ENCODE peak calls at places on chromosomes 4 and X, in seven cellular contexts. P is IMR-90, S is MM.1S, I is pancreas, D is hepatocyte, N is tibial artery, A is psoas muscle. F is an unnamed sample. For H3K4me1, the result is how much of the 10 kb centered on the place peaks cover.

GRCh38 chrX:148874621-148875020 is 374.2 kb downstream of the AFF2 start:
- DNase-seq in P (peak), S (no peak), I (no peak), D (no peak), N (no peak), A (no peak), F (no peak)

GRCh38 chr4:186297013-186297645 is 31.1 kb downstream of the F11 start:
- DNase-seq in P (peak), S (peak), I (no peak), D (peak), N (no peak), A (no peak), F (no peak)

GRCh38 chr4:121785479-121785878 is 15.6 kb upstream of the EXOSC9 start:
- DNase-seq in P (no peak), S (no peak), I (no peak), D (no peak), N (no peak), A (no peak), F (no peak)

GRCh38 chr4:921830-922331 is 10.2 kb downstream of the GAK start:
- DNase-seq in P (no peak), S (no peak), I (peak), D (no peak), N (peak), A (no peak), F (no peak)

GRCh38 chr4:3233391-3234071 is 15.4 kb upstream of the MSANTD1 start:
- DNase-seq in P (peak), S (no peak), I (no peak), D (no peak), N (no peak), A (no peak), F (no peak)

GRCh38 chr4:42655921-42656735 is 777 bp downstream of the ATP8A1 start:
- DNase-seq in P (no peak), S (peak), I (peak), D (peak), N (peak), A (peak), F (peak)

GRCh38 chr4:143353797-143354196 is 17.1 kb downstream of the GAB1 start:
- DNase-seq in P (no peak), S (no peak), I (no peak), D (no peak), N (no peak), A (no peak), F (no peak)

GRCh38 chrX:24298191-24298590 is 15.7 kb downstream of the SUPT20HL2 start:
- DNase-seq in P (peak), S (no peak), I (no peak), D (peak), N (no peak), A (no peak), F (no peak)

GRCh38 chrX:116198810-116199209 is 28.3 kb downstream of the AGTR2 start:
- DNase-seq in P (no peak), S (no peak), I (no peak), D (no peak), N (no peak), A (no peak), F (no peak)

GRCh38 chrX:50805316-50805715 is 8.7 kb downstream of the SHROOM4 start:
- DNase-seq in P (no peak), S (no peak), I (no peak), D (no peak), N (no peak), A (no peak), F (no peak)

GRCh38 chr4:161577604-161578301 is 586.0 kb downstream of the FSTL5 start:
- DNase-seq in P (peak), S (no peak), I (no peak), D (peak), N (no peak), A (no peak), F (no peak)

GRCh38 chr4:55347610-55348228 is 1.7 kb downstream of the SRD5A3 start:
- DNase-seq in P (no peak), S (no peak), I (no peak), D (no peak), N (no peak), A (no peak), F (no peak)

GRCh38 chr4:156545003-156545785 is 426.4 kb downstream of the PDGFC start:
- DNase-seq in P (peak), S (no peak), I (no peak), D (no peak), N (no peak), A (no peak), F (no peak)

GRCh38 chr4:151035321-151035720 is 20.2 kb upstream of the LRBA start:
- DNase-seq in P (no peak), S (no peak), I (no peak), D (peak), N (no peak), A (no peak), F (no peak)

GRCh38 chr4:20383283-20383682 is 131.6 kb downstream of the SLIT2 start:
- DNase-seq in P (no peak), S (no peak), I (no peak), D (no peak), N (no peak), A (no peak), F (no peak)

GRCh38 chrX:22803353-22803752 is 196.4 kb upstream of the DDX53 start:
- DNase-seq in P (no peak), S (peak), I (no peak), D (no peak), N (no peak), A (no peak), F (no peak)

GRCh38 chr4:125735107-125735506 is 420.4 kb downstream of the FAT4 start:
- DNase-seq in P (peak), S (no peak), I (no peak), D (peak), N (no peak), A (peak), F (no peak)

GRCh38 chrX:106670631-106671030 is 55.9 kb upstream of the RNF128 start:
- DNase-seq in P (peak), S (no peak), I (no peak), D (no peak), N (no peak), A (no peak), F (no peak)

GRCh38 chrX:121260568-121261240 is 213.3 kb downstream of the GLUD2 start:
- DNase-seq in P (no peak), S (no peak), I (no peak), D (peak), N (no peak), A (no peak), F (no peak)

GRCh38 chr4:56930638-56931037 is 22.9 kb downstream of the REST start:
- DNase-seq in P (no peak), S (no peak), I (no peak), D (no peak), N (no peak), A (no peak), F (no peak)

GRCh38 chr4:113212613-113213012 is 163.2 kb downstream of the ANK2 start:
- DNase-seq in P (no peak), S (no peak), I (no peak), D (no peak), N (no peak), A (no peak), F (no peak)

GRCh38 chrX:138711399-138712347 is at the start of gene FGF13:
- DNase-seq in P (no peak), S (peak), I (peak), D (peak), N (peak), A (peak), F (peak)

GRCh38 chrX:77937291-77937690 is 26.8 kb downstream of the ATP7A start:
- DNase-seq in P (peak), S (no peak), I (no peak), D (no peak), N (no peak), A (no peak), F (no peak)

GRCh38 chrX:122076241-122076640 is 1028.8 kb downstream of the GLUD2 start:
- DNase-seq in P (no peak), S (no peak), I (no peak), D (no peak), N (no peak), A (no peak), F (no peak)

GRCh38 chr4:4759883-4760282 is 99.6 kb upstream of the MSX1 start:
- DNase-seq in P (no peak), S (no peak), I (no peak), D (no peak), N (no peak), A (no peak), F (no peak)

GRCh38 chr4:4376074-4376473 is 10.8 kb upstream of the NSG1 start:
- DNase-seq in P (no peak), S (no peak), I (no peak), D (no peak), N (no peak), A (no peak), F (no peak)

GRCh38 chr4:113444386-113444785 is 317.2 kb downstream of the CAMK2D start:
- DNase-seq in P (peak), S (no peak), I (no peak), D (no peak), N (no peak), A (no peak), F (no peak)

GRCh38 chr4:75584067-75584466 is 28.2 kb downstream of the ODAPH start:
- DNase-seq in P (no peak), S (no peak), I (no peak), D (no peak), N (no peak), A (no peak), F (no peak)

GRCh38 chrX:154490021-154490413 is 412 bp downstream of the SLC10A3 start:
- DNase-seq in P (peak), S (peak), I (no peak), D (peak), N (no peak), A (peak), F (no peak)

GRCh38 chr4:89196056-89196674 is 84.8 kb downstream of the TIGD2 start:
- DNase-seq in P (no peak), S (peak), I (no peak), D (no peak), N (no peak), A (no peak), F (no peak)

GRCh38 chrX:29690061-29690460 is 525.3 kb upstream of the MAGEB2 start:
- DNase-seq in P (peak), S (no peak), I (no peak), D (no peak), N (no peak), A (no peak), F (no peak)

GRCh38 chrX:2520539-2520938 is 19.8 kb upstream of the DHRSX start:
- DNase-seq in P (no peak), S (no peak), I (no peak), D (no peak), N (no peak), A (no peak), F (no peak)

GRCh38 chr4:14596904-14597303 is 405.4 kb upstream of the CPEB2 start:
- DNase-seq in P (no peak), S (no peak), I (no peak), D (no peak), N (no peak), A (no peak), F (no peak)

GRCh38 chr4:11647433-11647832 is 218.7 kb upstream of the HS3ST1 start:
- DNase-seq in P (no peak), S (no peak), I (no peak), D (no peak), N (no peak), A (no peak), F (no peak)

GRCh38 chrX:69088171-69088938 is 76.9 kb downstream of the PJA1 start:
- DNase-seq in P (peak), S (no peak), I (no peak), D (no peak), N (no peak), A (no peak), F (no peak)

GRCh38 chr4:158255727-158256324 is 45.5 kb downstream of the TMEM144 start:
- DNase-seq in P (peak), S (peak), I (no peak), D (peak), N (no peak), A (no peak), F (no peak)

GRCh38 chr4:13543648-13544555 is at the start of gene NKX3-2:
- DNase-seq in P (peak), S (no peak), I (no peak), D (peak), N (no peak), A (no peak), F (no peak)

GRCh38 chr4:145012841-145013240 is 85.2 kb downstream of the ANAPC10 start:
- DNase-seq in P (peak), S (no peak), I (no peak), D (no peak), N (no peak), A (no peak), F (no peak)

GRCh38 chr4:78778530-78778929 is 2.4 kb downstream of the BMP2K start:
- DNase-seq in P (no peak), S (no peak), I (no peak), D (no peak), N (no peak), A (no peak), F (no peak)
- H3K4me1 ChIP-seq in P (under half), S (under half), I (under half), D (under half), N (under half), A (half or more), F (half or more)

DNA sequence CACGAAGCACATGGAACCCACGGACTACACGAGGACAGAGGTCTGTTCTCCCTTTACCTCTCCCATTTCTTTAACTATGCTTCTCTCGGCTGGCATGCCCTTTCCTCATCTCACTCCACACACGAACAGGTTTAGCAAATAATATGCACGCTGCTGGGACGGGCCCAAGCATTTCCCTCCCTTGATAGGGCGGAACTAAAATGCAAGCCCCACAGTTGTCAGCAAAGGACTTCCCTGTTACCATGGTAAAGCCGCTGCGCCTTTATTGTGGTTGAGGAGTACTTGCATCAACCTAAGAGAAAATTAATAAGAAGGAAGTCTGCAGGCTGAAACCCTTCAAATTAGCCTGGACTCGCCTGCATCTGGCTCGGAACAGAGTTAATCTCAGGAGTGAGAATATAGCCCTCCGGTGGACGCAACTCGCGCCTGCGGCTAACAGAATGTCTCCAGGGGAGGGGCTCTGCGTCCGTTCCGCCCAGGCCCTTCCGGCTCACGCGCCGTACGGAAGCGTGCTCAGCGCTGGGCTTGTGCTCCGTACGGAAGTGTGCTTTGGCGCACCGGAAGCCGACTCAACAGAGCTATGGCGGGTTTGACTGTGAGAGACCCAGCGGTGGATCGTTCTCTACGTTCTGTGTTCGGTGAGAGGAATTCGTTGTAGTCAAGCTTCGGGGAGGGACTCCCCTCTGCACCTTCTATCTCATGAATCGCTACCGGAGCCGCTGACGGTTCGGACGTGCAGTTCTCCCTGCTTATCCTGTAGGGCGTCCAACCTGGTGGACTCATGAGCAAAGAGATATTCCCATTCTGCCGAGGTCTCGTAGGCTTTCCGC is at the start of gene CSTF2:
- DNase-seq in P (peak), S (peak), I (peak), D (peak), N (peak), A (peak), F (peak)
- TF ChIP-seq CTCF in P (no peak), S (peak), I (no peak), D (peak), N (peak), A (peak), F (peak)

DNA sequence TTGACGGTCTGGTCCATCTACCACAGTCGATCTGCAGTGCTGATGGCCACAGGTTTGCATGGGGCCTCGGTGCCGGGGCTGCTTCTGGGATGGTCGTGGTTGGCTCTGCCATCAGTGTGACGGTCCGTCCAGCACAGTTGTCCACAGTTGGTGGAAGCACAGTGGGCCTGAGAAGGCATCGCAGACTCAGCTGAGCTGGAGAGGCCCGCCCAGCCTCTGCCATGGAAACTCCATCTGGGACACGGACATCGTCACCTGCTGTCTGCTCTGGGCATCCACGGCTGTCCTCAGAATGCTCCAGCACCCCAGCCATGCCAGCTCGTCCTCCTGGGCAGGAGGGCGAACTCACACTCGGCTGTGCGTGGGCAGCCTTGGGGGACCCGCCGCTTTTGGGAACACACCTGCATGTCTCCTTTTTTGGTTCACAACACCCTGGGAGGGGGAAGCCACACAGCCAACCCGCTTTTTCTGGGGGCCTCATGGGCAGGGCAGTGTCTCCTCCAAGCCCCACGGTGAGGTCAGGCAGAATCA is 33.0 kb downstream of the ABLIM2 start:
- DNase-seq in P (no peak), S (no peak), I (no peak), D (no peak), N (no peak), A (peak), F (no peak)
- H3K4me1 ChIP-seq in P (under half), S (under half), I (under half), D (under half), N (under half), A (half or more), F (under half)

GRCh38 chr4:103032575-103032974 is 13.1 kb upstream of the SLC9B1 start:
- DNase-seq in P (peak), S (peak), I (no peak), D (peak), N (no peak), A (no peak), F (no peak)
- TF ChIP-seq CTCF in P (peak), S (peak), I (peak), D (peak), N (no peak), A (peak), F (peak)

GRCh38 chr4:23882976-23883531 is 6.8 kb downstream of the PPARGC1A start:
- DNase-seq in P (no peak), S (no peak), I (no peak), D (no peak), N (no peak), A (no peak), F (no peak)
- H3K4me1 ChIP-seq in P (under half), S (under half), I (under half), D (under half), N (under half), A (half or more), F (half or more)

GRCh38 chr4:48269861-48270515 is 350 bp upstream of the TEC start:
- DNase-seq in P (peak), S (peak), I (peak), D (peak), N (peak), A (peak), F (peak)
- TF ChIP-seq CTCF in P (no peak), S (peak), I (no peak), D (peak), N (peak), A (peak), F (peak)

GRCh38 chrX:118498755-118499154 is 3.1 kb downstream of the DOCK11 start:
- DNase-seq in P (no peak), S (no peak), I (no peak), D (no peak), N (no peak), A (no peak), F (no peak)

GRCh38 chrX:118502121-118502794 is 6.6 kb downstream of the DOCK11 start:
- DNase-seq in P (no peak), S (no peak), I (no peak), D (no peak), N (no peak), A (no peak), F (no peak)

GRCh38 chrX:118499295-118499694 is 3.7 kb downstream of the DOCK11 start:
- DNase-seq in P (no peak), S (no peak), I (no peak), D (peak), N (no peak), A (no peak), F (no peak)

GRCh38 chrX:118507766-118508165 is 12.2 kb downstream of the DOCK11 start:
- DNase-seq in P (no peak), S (no peak), I (no peak), D (no peak), N (no peak), A (no peak), F (no peak)

GRCh38 chrX:118503260-118504041 is 7.8 kb downstream of the DOCK11 start:
- DNase-seq in P (no peak), S (no peak), I (no peak), D (no peak), N (no peak), A (no peak), F (no peak)
- H3K4me1 ChIP-seq in P (under half), S (under half), I (under half), D (under half), N (under half), A (under half), F (under half)